ENCODE peak calls at places on chromosomes 2 and 18, in eight cellular contexts. L is astrocyte of the spinal cord, S is vagina, U is left ventricle myocardium inferior, B is neural progenitor cell, I is fibroblast of the aortic adventitia, W is AG09309, E is pancreas. M is an unnamed sample.

GRCh38 chr18:37476182-37476581 is 89.4 kb downstream of the CELF4 start:
- DNase-seq in L (no peak), S (no peak), U (no peak), B (peak; percentile 73), I (peak; percentile 16), W (no peak), E (no peak), M (no peak)

GRCh38 chr2:146615778-146616177 is 1229.1 kb upstream of the ACVR2A start:
- DNase-seq in L (no peak), S (no peak), U (no peak), B (no peak), I (no peak), W (no peak), E (no peak), M (no peak)

GRCh38 chr2:9601397-9601796 is 29.4 kb downstream of the YWHAQ start:
- DNase-seq in L (no peak), S (no peak), U (no peak), B (no peak), I (no peak), W (no peak), E (no peak), M (no peak)

GRCh38 chr2:9481257-9481922 is 7.0 kb downstream of the IAH1 start:
- DNase-seq in L (peak; percentile 53), S (no peak), U (no peak), B (no peak), I (no peak), W (no peak), E (no peak), M (no peak)

GRCh38 chr2:201466050-201466660 is 14.6 kb downstream of the STRADB start:
- DNase-seq in L (peak; percentile 89), S (no peak), U (no peak), B (no peak), I (peak; percentile 81), W (peak; percentile 61), E (no peak), M (no peak)

GRCh38 chr18:24397131-24397693 is 412 bp downstream of the OSBPL1A start:
- DNase-seq in L (peak; percentile 75), S (peak; percentile 94), U (no peak), B (peak; percentile 82), I (peak; percentile 81), W (peak; percentile 16), E (no peak), M (peak; percentile 58)

GRCh38 chr2:28277466-28277865 is 115.2 kb upstream of the FOSL2 start:
- DNase-seq in L (no peak), S (no peak), U (no peak), B (no peak), I (no peak), W (no peak), E (no peak), M (no peak)

GRCh38 chr2:105431367-105432088 is 32.7 kb upstream of the FHL2 start:
- DNase-seq in L (no peak), S (no peak), U (peak; percentile 77), B (no peak), I (peak; percentile 55), W (no peak), E (no peak), M (no peak)

GRCh38 chr2:50957880-50958279 is 74.1 kb downstream of the NRXN1 start:
- DNase-seq in L (peak; percentile 20), S (no peak), U (no peak), B (no peak), I (peak; percentile 81), W (no peak), E (no peak), M (no peak)

GRCh38 chr18:70233974-70234373 is 28.5 kb upstream of the RTTN start:
- DNase-seq in L (no peak), S (no peak), U (no peak), B (no peak), I (no peak), W (no peak), E (no peak), M (no peak)

GRCh38 chr18:34809697-34810096 is 99.6 kb downstream of the DTNA start:
- DNase-seq in L (peak; percentile 32), S (no peak), U (peak; percentile 55), B (peak; percentile 56), I (peak; percentile 46), W (peak; percentile 7), E (peak; percentile 43), M (no peak)

GRCh38 chr2:226767056-226767813 is 32.4 kb downstream of the IRS1 start:
- DNase-seq in L (no peak), S (no peak), U (no peak), B (no peak), I (peak; percentile 73), W (no peak), E (no peak), M (peak; percentile 71)

GRCh38 chr2:15331787-15332186 is 229.3 kb downstream of the NBAS start:
- DNase-seq in L (no peak), S (no peak), U (no peak), B (no peak), I (no peak), W (no peak), E (no peak), M (no peak)

GRCh38 chr2:36792947-36793346 is 96.4 kb downstream of the VIT start:
- DNase-seq in L (no peak), S (no peak), U (no peak), B (no peak), I (no peak), W (no peak), E (no peak), M (no peak)

GRCh38 chr2:233556756-233557736 is 9.5 kb downstream of the USP40 start:
- DNase-seq in L (peak; percentile 85), S (no peak), U (no peak), B (no peak), I (peak; percentile 63), W (peak; percentile 78), E (no peak), M (peak; percentile 84)

GRCh38 chr2:168300460-168300859 is 53.1 kb upstream of the STK39 start:
- DNase-seq in L (no peak), S (no peak), U (no peak), B (no peak), I (no peak), W (peak; percentile 13), E (no peak), M (peak; percentile 60)

GRCh38 chr2:95276244-95276887 is 2.1 kb downstream of the PROM2 start:
- DNase-seq in L (no peak), S (no peak), U (no peak), B (no peak), I (no peak), W (no peak), E (peak; percentile 23), M (no peak)

GRCh38 chr2:48144777-48145176 is 238.5 kb upstream of the FBXO11 start:
- DNase-seq in L (no peak), S (no peak), U (no peak), B (no peak), I (no peak), W (no peak), E (no peak), M (peak; percentile 67)

GRCh38 chr18:78673516-78674321 is 305.9 kb upstream of the SALL3 start:
- DNase-seq in L (no peak), S (no peak), U (no peak), B (no peak), I (no peak), W (no peak), E (no peak), M (no peak)

DNA sequence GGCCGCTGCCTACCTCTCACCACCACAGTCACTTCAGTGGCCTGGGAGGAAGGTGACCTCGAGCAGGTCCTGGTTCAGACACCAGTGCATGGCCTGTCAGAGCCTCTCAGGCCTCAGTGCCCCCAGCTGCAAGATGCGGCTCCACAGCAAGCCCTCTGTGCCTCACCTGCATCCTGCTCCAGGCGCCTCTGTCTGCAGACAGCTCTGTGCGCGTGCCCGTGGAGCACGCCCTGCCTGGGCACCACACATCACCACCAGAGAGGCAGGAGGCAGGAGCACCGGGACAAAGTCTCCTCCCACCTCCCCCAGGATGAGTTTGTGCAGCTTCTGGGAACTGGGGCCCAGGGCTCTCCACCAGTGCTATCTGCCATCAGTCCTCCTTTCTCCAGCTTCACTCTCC is 98.7 kb downstream of the TFCP2L1 start:
- DNase-seq in L (no peak), S (no peak), U (no peak), B (no peak), I (no peak), W (no peak), E (no peak), M (no peak)
- H3K4me3 ChIP-seq in L (no peak overlapping the region), S (no peak overlapping the region), U (no peak overlapping the region), B (no peak overlapping the region), I (no peak overlapping the region), W (no peak overlapping the region), E (no peak overlapping the region), M (no peak overlapping the region)

GRCh38 chr2:73112026-73112912 is 479 bp downstream of the RAB11FIP5 start:
- DNase-seq in L (peak; percentile 36), S (no peak), U (peak; percentile 28), B (peak; percentile 79), I (no peak), W (no peak), E (peak; percentile 47), M (no peak)
- TF ChIP-seq CTCF in L (no peak), S (no peak), U (no peak), B (no peak), I (peak; percentile 1), W (no peak), E (no peak), M (no peak)

GRCh38 chr18:76619342-76620315 is 124.6 kb upstream of the ZNF516 start:
- DNase-seq in L (peak; percentile 47), S (no peak), U (peak; percentile 64), B (peak; percentile 78), I (peak; percentile 60), W (no peak), E (peak; percentile 57), M (no peak)
- H3K4me3 ChIP-seq in L (peak overlapping the region; percentile 18), S (peak overlapping the region; percentile 46), U (peak overlapping the region; percentile 63), B (peak overlapping the region; percentile 32), I (peak overlapping the region; percentile 50), W (peak overlapping the region; percentile 39), E (no peak overlapping the region), M (peak overlapping the region; percentile 27)

GRCh38 chr2:103289101-103289725 is 527.4 kb downstream of the TMEM182 start:
- DNase-seq in L (no peak), S (no peak), U (no peak), B (peak; percentile 45), I (no peak), W (no peak), E (no peak), M (no peak)
- TF ChIP-seq CTCF in L (peak; percentile 13), S (no peak), U (no peak), B (peak; percentile 47), I (no peak), W (no peak), E (no peak), M (peak; percentile 19)